ENCODE peak calls at places on chromosomes 12 and 14, in six cellular contexts. One of them, this sample, is unnamed.

GRCh38 chr12:22321620-22322019 is 12.9 kb downstream of the ST8SIA1 start:
- DNase-seq in mucosa of descending colon: no peak
- DNase-seq in AG04450: no peak
- DNase-seq in vagina: no peak
- DNase-seq in tibial artery: peak
- DNase-seq in colonic mucosa: no peak
- DNase-seq in this sample: peak

GRCh38 chr14:103434868-103435442 is 49.7 kb downstream of the MARK3 start:
- DNase-seq in mucosa of descending colon: no peak
- DNase-seq in colonic mucosa: no peak
- DNase-seq in AG04450: no peak
- DNase-seq in tibial artery: peak
- DNase-seq in vagina: no peak
- DNase-seq in this sample: no peak

GRCh38 chr14:48970995-48971394 is 615.2 kb downstream of the RPS29 start:
- DNase-seq in mucosa of descending colon: no peak
- DNase-seq in colonic mucosa: no peak
- DNase-seq in vagina: no peak
- DNase-seq in AG04450: no peak
- DNase-seq in tibial artery: no peak
- DNase-seq in this sample: no peak

GRCh38 chr14:101442451-101442850 is 118.8 kb upstream of the DIO3 start:
- DNase-seq in colonic mucosa: no peak
- DNase-seq in vagina: no peak
- DNase-seq in AG04450: no peak
- DNase-seq in mucosa of descending colon: no peak
- DNase-seq in tibial artery: no peak
- DNase-seq in this sample: no peak

GRCh38 chr12:123171967-123172366 is 21.1 kb upstream of the PITPNM2 start:
- DNase-seq in colonic mucosa: no peak
- DNase-seq in tibial artery: no peak
- DNase-seq in AG04450: no peak
- DNase-seq in vagina: no peak
- DNase-seq in mucosa of descending colon: no peak
- DNase-seq in this sample: no peak

GRCh38 chr12:66279127-66279712 is 23.1 kb upstream of the HELB start:
- DNase-seq in vagina: no peak
- DNase-seq in mucosa of descending colon: no peak
- DNase-seq in colonic mucosa: no peak
- DNase-seq in AG04450: no peak
- DNase-seq in tibial artery: no peak
- DNase-seq in this sample: peak

GRCh38 chr12:80838024-80838658 is 99.6 kb downstream of the LIN7A start:
- DNase-seq in tibial artery: no peak
- DNase-seq in colonic mucosa: no peak
- DNase-seq in AG04450: no peak
- DNase-seq in vagina: no peak
- DNase-seq in mucosa of descending colon: no peak
- DNase-seq in this sample: no peak

GRCh38 chr14:61616524-61617185 is 78.7 kb upstream of the HIF1A start:
- DNase-seq in colonic mucosa: no peak
- DNase-seq in tibial artery: no peak
- DNase-seq in AG04450: peak
- DNase-seq in vagina: no peak
- DNase-seq in mucosa of descending colon: no peak
- DNase-seq in this sample: peak

GRCh38 chr12:130132831-130133635 is 29.2 kb upstream of the FZD10 start:
- DNase-seq in vagina: no peak
- DNase-seq in tibial artery: no peak
- DNase-seq in AG04450: no peak
- DNase-seq in colonic mucosa: no peak
- DNase-seq in mucosa of descending colon: no peak
- DNase-seq in this sample: no peak

GRCh38 chr12:48865141-48865440 is 579 bp downstream of the RND1 start:
- DNase-seq in colonic mucosa: no peak
- DNase-seq in AG04450: no peak
- DNase-seq in tibial artery: no peak
- DNase-seq in mucosa of descending colon: no peak
- DNase-seq in vagina: no peak
- DNase-seq in this sample: no peak

GRCh38 chr12:95218164-95218851 is 701 bp downstream of the VEZT start:
- DNase-seq in tibial artery: no peak
- DNase-seq in AG04450: no peak
- DNase-seq in mucosa of descending colon: no peak
- DNase-seq in vagina: no peak
- DNase-seq in colonic mucosa: peak
- DNase-seq in this sample: peak

GRCh38 chr14:91876492-91876891 is 9.2 kb upstream of the TC2N start:
- DNase-seq in mucosa of descending colon: no peak
- DNase-seq in vagina: no peak
- DNase-seq in AG04450: no peak
- DNase-seq in colonic mucosa: no peak
- DNase-seq in tibial artery: no peak
- DNase-seq in this sample: no peak
- TF ChIP-seq CTCF in mucosa of descending colon: no peak
- TF ChIP-seq CTCF in vagina: no peak
- TF ChIP-seq CTCF in AG04450: no peak
- TF ChIP-seq CTCF in colonic mucosa: no peak
- TF ChIP-seq CTCF in tibial artery: no peak
- TF ChIP-seq CTCF in this sample: no peak

DNA sequence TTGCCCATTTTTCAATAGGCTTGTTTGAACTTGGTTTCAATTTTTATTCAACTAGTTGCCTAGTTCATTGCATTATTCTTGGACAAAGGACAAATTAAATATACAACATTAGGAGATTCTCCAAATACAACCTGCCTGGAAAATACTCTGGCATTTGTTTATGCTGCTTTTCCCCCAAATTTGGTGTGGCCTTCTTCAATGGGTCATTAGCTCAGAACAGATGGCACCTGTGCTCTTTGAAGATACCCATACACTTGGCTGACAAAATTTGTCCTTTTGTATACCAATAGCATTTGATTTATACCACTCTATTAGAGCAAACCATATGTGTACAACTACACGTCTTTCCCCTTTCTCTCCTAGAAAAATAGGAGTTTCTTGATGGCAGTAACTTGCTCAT is 35.7 kb downstream of the WBP11 start:
- DNase-seq in AG04450: no peak
- DNase-seq in vagina: no peak
- DNase-seq in colonic mucosa: no peak
- DNase-seq in tibial artery: no peak
- DNase-seq in mucosa of descending colon: no peak
- DNase-seq in this sample: no peak
- H3K4me3 ChIP-seq in AG04450: no peak
- H3K4me3 ChIP-seq in vagina: no peak
- H3K4me3 ChIP-seq in colonic mucosa: no peak
- H3K4me3 ChIP-seq in tibial artery: no peak
- H3K4me3 ChIP-seq in mucosa of descending colon: no peak
- H3K4me3 ChIP-seq in this sample: no peak

DNA sequence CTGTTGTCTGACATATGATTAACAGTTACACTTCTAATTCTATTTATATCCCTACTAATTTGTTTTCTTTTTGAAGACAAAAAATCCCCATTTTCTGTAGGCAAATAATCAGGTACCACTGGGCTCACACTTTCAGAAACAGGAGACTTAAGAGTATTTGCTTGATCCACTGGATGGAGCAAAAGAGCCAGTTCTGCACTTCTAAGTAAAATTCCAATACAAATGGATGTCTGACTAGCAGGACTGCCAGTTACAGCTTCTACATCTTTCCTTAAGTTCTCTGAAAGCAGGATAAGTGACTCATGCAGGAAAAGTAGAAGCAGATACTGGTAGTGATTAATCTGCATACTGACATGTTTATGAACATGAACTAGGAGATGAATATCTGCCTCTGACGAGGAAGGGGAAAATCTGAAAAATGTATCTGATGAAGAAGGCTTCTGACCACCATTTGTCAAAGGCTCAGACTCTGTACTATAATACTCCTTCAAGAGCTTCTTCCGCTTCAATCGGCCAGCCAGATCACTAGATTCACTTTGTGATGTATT is 73.8 kb upstream of the ANKS1B start:
- DNase-seq in vagina: no peak
- DNase-seq in mucosa of descending colon: no peak
- DNase-seq in colonic mucosa: no peak
- DNase-seq in tibial artery: no peak
- DNase-seq in AG04450: peak
- DNase-seq in this sample: peak
- TF ChIP-seq CTCF in vagina: no peak
- TF ChIP-seq CTCF in mucosa of descending colon: no peak
- TF ChIP-seq CTCF in colonic mucosa: no peak
- TF ChIP-seq CTCF in tibial artery: no peak
- TF ChIP-seq CTCF in AG04450: peak
- TF ChIP-seq CTCF in this sample: peak

DNA sequence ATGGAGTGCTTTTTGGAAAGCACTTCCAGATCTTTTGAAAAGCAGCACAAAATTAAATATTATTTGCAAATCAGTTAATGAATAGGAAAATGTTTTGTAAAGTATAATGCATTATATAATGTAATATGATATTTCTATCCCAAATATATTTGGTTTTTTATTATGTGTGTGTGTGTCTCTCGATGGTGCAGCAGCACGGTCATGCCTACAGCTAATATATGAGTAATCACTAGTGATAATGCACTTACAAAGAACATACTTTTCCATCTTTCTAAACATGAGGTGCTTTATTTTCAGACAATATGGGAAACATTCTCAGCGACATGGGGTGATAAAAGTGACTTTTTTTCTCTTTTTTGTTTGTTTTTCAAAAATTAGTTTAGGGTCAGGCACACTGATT is 1.3 kb upstream of the EEA1 start:
- DNase-seq in AG04450: no peak
- DNase-seq in mucosa of descending colon: no peak
- DNase-seq in colonic mucosa: no peak
- DNase-seq in tibial artery: no peak
- DNase-seq in vagina: no peak
- DNase-seq in this sample: peak
- H3K4me3 ChIP-seq in AG04450: no peak
- H3K4me3 ChIP-seq in mucosa of descending colon: no peak
- H3K4me3 ChIP-seq in colonic mucosa: peak
- H3K4me3 ChIP-seq in tibial artery: peak
- H3K4me3 ChIP-seq in vagina: peak
- H3K4me3 ChIP-seq in this sample: peak

GRCh38 chr12:31931796-31932715 is 27.2 kb upstream of the RESF1 start:
- DNase-seq in tibial artery: no peak
- DNase-seq in AG04450: no peak
- DNase-seq in colonic mucosa: no peak
- DNase-seq in mucosa of descending colon: no peak
- DNase-seq in vagina: no peak
- DNase-seq in this sample: no peak
- TF ChIP-seq CTCF in tibial artery: no peak
- TF ChIP-seq CTCF in AG04450: no peak
- TF ChIP-seq CTCF in colonic mucosa: no peak
- TF ChIP-seq CTCF in mucosa of descending colon: no peak
- TF ChIP-seq CTCF in vagina: no peak
- TF ChIP-seq CTCF in this sample: no peak

GRCh38 chr12:50925342-50925651 is 27.0 kb upstream of the HIGD1C start:
- DNase-seq in colonic mucosa: peak
- DNase-seq in AG04450: no peak
- DNase-seq in tibial artery: no peak
- DNase-seq in vagina: no peak
- DNase-seq in mucosa of descending colon: no peak
- DNase-seq in this sample: peak

GRCh38 chr12:50924131-50924438 is 28.3 kb upstream of the HIGD1C start:
- DNase-seq in colonic mucosa: no peak
- DNase-seq in tibial artery: no peak
- DNase-seq in vagina: no peak
- DNase-seq in mucosa of descending colon: no peak
- DNase-seq in AG04450: no peak
- DNase-seq in this sample: no peak

GRCh38 chr12:50924439-50925341 is 27.7 kb upstream of the HIGD1C start:
- DNase-seq in mucosa of descending colon: peak
- DNase-seq in colonic mucosa: peak
- DNase-seq in tibial artery: peak
- DNase-seq in vagina: peak
- DNase-seq in AG04450: peak
- DNase-seq in this sample: peak

GRCh38 chr12:50922820-50923219 is 29.5 kb upstream of the HIGD1C start:
- DNase-seq in vagina: peak
- DNase-seq in colonic mucosa: no peak
- DNase-seq in tibial artery: no peak
- DNase-seq in AG04450: no peak
- DNase-seq in mucosa of descending colon: no peak
- DNase-seq in this sample: peak

GRCh38 chr12:50923361-50924130 is 28.8 kb upstream of the HIGD1C start:
- DNase-seq in tibial artery: peak
- DNase-seq in colonic mucosa: no peak
- DNase-seq in vagina: peak
- DNase-seq in mucosa of descending colon: no peak
- DNase-seq in AG04450: no peak
- DNase-seq in this sample: peak
- H3K4me3 ChIP-seq in tibial artery: peak
- H3K4me3 ChIP-seq in colonic mucosa: peak
- H3K4me3 ChIP-seq in vagina: peak
- H3K4me3 ChIP-seq in mucosa of descending colon: no peak
- H3K4me3 ChIP-seq in AG04450: no peak
- H3K4me3 ChIP-seq in this sample: no peak

GRCh38 chr12:117227000-117227653 is 36.9 kb upstream of the FBXO21 start:
- DNase-seq in vagina: no peak
- DNase-seq in colonic mucosa: no peak
- DNase-seq in tibial artery: no peak
- DNase-seq in AG04450: no peak
- DNase-seq in mucosa of descending colon: no peak
- DNase-seq in this sample: no peak
- TF ChIP-seq CTCF in vagina: no peak
- TF ChIP-seq CTCF in colonic mucosa: no peak
- TF ChIP-seq CTCF in tibial artery: no peak
- TF ChIP-seq CTCF in AG04450: no peak
- TF ChIP-seq CTCF in mucosa of descending colon: no peak
- TF ChIP-seq CTCF in this sample: no peak

GRCh38 chr12:5432011-5432400 is at the start of gene NTF3:
- DNase-seq in vagina: no peak
- DNase-seq in colonic mucosa: no peak
- DNase-seq in AG04450: peak
- DNase-seq in tibial artery: no peak
- DNase-seq in mucosa of descending colon: no peak
- DNase-seq in this sample: peak

GRCh38 chr12:5435161-5435560 is 3.3 kb downstream of the NTF3 start:
- DNase-seq in colonic mucosa: no peak
- DNase-seq in vagina: no peak
- DNase-seq in AG04450: no peak
- DNase-seq in tibial artery: no peak
- DNase-seq in mucosa of descending colon: no peak
- DNase-seq in this sample: no peak

GRCh38 chr12:5433081-5433839 is 1.4 kb downstream of the NTF3 start:
- DNase-seq in mucosa of descending colon: no peak
- DNase-seq in vagina: no peak
- DNase-seq in AG04450: no peak
- DNase-seq in tibial artery: peak
- DNase-seq in colonic mucosa: no peak
- DNase-seq in this sample: no peak

GRCh38 chr12:5434647-5434968 is 2.7 kb downstream of the NTF3 start:
- DNase-seq in AG04450: no peak
- DNase-seq in vagina: no peak
- DNase-seq in colonic mucosa: no peak
- DNase-seq in mucosa of descending colon: no peak
- DNase-seq in tibial artery: no peak
- DNase-seq in this sample: no peak

GRCh38 chr12:5433840-5434646 is 2.1 kb downstream of the NTF3 start:
- DNase-seq in mucosa of descending colon: no peak
- DNase-seq in vagina: no peak
- DNase-seq in AG04450: no peak
- DNase-seq in colonic mucosa: no peak
- DNase-seq in tibial artery: no peak
- DNase-seq in this sample: no peak
- H3K4me3 ChIP-seq in mucosa of descending colon: no peak
- H3K4me3 ChIP-seq in vagina: peak
- H3K4me3 ChIP-seq in AG04450: peak
- H3K4me3 ChIP-seq in colonic mucosa: no peak
- H3K4me3 ChIP-seq in tibial artery: peak
- H3K4me3 ChIP-seq in this sample: no peak

This sample was measured in fibroblast of the aortic adventitia.